ENCODE peak calls at places on chromosomes 16 and 17, in four cellular contexts. X is GM10248, R is choroid plexus epithelial cell, I is epithelial cell of esophagus. J is an unnamed sample.
A peak's percentile ranks its signal among the peaks of the same experiment; 100 is the strongest.

GRCh38 chr16:9845661-9846361 is 336.4 kb downstream of the GRIN2A start:
- DNase-seq in X (no peak), R (peak; percentile 22), I (peak; percentile 21), J (no peak)

GRCh38 chr17:31678431-31678830 is 180.6 kb downstream of the COPRS start:
- DNase-seq in X (no peak), I (peak; percentile 46), R (no peak), J (no peak)

GRCh38 chr17:38871992-38872605 is 2.2 kb downstream of the LASP1 start:
- DNase-seq in I (no peak), R (no peak), X (no peak), J (peak; percentile 43)

GRCh38 chr17:50944054-50944901 is 78.1 kb upstream of the TOB1 start:
- DNase-seq in R (peak; percentile 60), X (peak; percentile 71), I (no peak), J (peak; percentile 41)

GRCh38 chr16:22898131-22898530 is 84.2 kb downstream of the HS3ST2 start:
- DNase-seq in I (no peak), R (no peak), X (no peak), J (no peak)

GRCh38 chr17:880074-880870 is 98.1 kb downstream of the MRM3 start:
- DNase-seq in R (peak; percentile 22), X (no peak), I (peak; percentile 70), J (no peak)

GRCh38 chr17:1561420-1562177 is 993 bp downstream of the PITPNA start:
- DNase-seq in R (peak; percentile 28), I (peak; percentile 26), X (peak; percentile 62), J (peak; percentile 51)

GRCh38 chr17:45225051-45225700 is 3.5 kb downstream of the FMNL1 start:
- DNase-seq in I (peak; percentile 37), R (no peak), X (no peak), J (peak; percentile 27)

GRCh38 chr16:2008009-2008526 is 1.6 kb downstream of the ZNF598 start:
- DNase-seq in X (no peak), R (peak; percentile 35), I (peak; percentile 96), J (peak; percentile 53)

GRCh38 chr17:5581655-5582054 is 2.7 kb downstream of the NLRP1 start:
- DNase-seq in I (no peak), R (no peak), X (no peak), J (no peak)

GRCh38 chr16:71927383-71927782 is 32.1 kb downstream of the IST1 start:
- DNase-seq in R (peak; percentile 92), I (peak; percentile 76), X (no peak), J (no peak)

GRCh38 chr16:78448658-78449327 is 349.3 kb downstream of the WWOX start:
- DNase-seq in I (no peak), X (no peak), R (no peak), J (no peak)

GRCh38 chr17:53749178-53749577 is 73.5 kb upstream of the KIF2B start:
- DNase-seq in I (peak; percentile 61), X (no peak), R (no peak), J (no peak)

GRCh38 chr17:57574040-57574513 is 171.0 kb downstream of the CCDC182 start:
- DNase-seq in X (no peak), I (no peak), R (peak; percentile 45), J (no peak)

GRCh38 chr17:37791434-37791833 is 46.6 kb upstream of the HNF1B start:
- DNase-seq in I (peak; percentile 30), X (peak; percentile 73), R (peak; percentile 41), J (peak; percentile 62)

GRCh38 chr16:75572859-75573542 is 6.8 kb downstream of the GABARAPL2 start:
- DNase-seq in R (peak; percentile 45), X (no peak), I (no peak), J (no peak)

GRCh38 chr16:89257281-89257731 is 39.8 kb downstream of the ZNF778 start:
- DNase-seq in R (peak; percentile 21), X (peak; percentile 20), I (no peak), J (no peak)

GRCh38 chr16:53523126-53523804 is 20.3 kb upstream of the AKTIP start:
- DNase-seq in I (no peak), X (no peak), R (no peak), J (no peak)

GRCh38 chr16:77789085-77789611 is 784 bp downstream of the VAT1L start:
- DNase-seq in X (no peak), R (no peak), I (peak; percentile 29), J (no peak)

GRCh38 chr17:74176546-74177001 is 26.9 kb upstream of the RPL38 start:
- DNase-seq in X (peak; percentile 64), R (peak; percentile 79), I (peak; percentile 60), J (peak; percentile 63)

GRCh38 chr16:24523569-24523968 is 15.8 kb upstream of the RBBP6 start:
- DNase-seq in R (no peak), I (peak; percentile 70), X (no peak), J (no peak)

GRCh38 chr17:63844293-63844672 is 1.8 kb upstream of the SMARCD2 start:
- DNase-seq in R (no peak), X (no peak), I (no peak), J (no peak)

GRCh38 chr16:88503771-88504488 is 50.9 kb downstream of the ZFPM1 start:
- DNase-seq in X (no peak), R (no peak), I (no peak), J (no peak)

GRCh38 chr17:37848690-37849616 is 75.3 kb upstream of the TBC1D3K start:
- DNase-seq in R (peak; percentile 79), X (peak; percentile 72), I (peak; percentile 91), J (no peak)

GRCh38 chr17:14790518-14790917 is 474.6 kb downstream of the PMP22 start:
- DNase-seq in X (no peak), I (no peak), R (peak; percentile 80), J (peak; percentile 86)

GRCh38 chr17:62085511-62086408 is 20.7 kb upstream of the MED13 start:
- DNase-seq in X (no peak), I (no peak), R (no peak), J (no peak)

GRCh38 chr17:11487469-11487868 is 110.8 kb upstream of the DNAH9 start:
- DNase-seq in X (no peak), R (no peak), I (no peak), J (no peak)

GRCh38 chr16:67800252-67801046 is 5.9 kb downstream of the RANBP10 start:
- DNase-seq in X (peak; percentile 2), I (no peak), R (no peak), J (no peak)

GRCh38 chr16:67801889-67802288 is 4.5 kb downstream of the RANBP10 start:
- DNase-seq in X (no peak), I (no peak), R (no peak), J (peak; percentile 81)

GRCh38 chr16:67796099-67796718 is 10.2 kb downstream of the RANBP10 start:
- DNase-seq in I (peak; percentile 44), X (no peak), R (no peak), J (no peak)
- TF ChIP-seq CTCF in I (no peak), X (no peak), R (no peak), J (no peak)

DNA sequence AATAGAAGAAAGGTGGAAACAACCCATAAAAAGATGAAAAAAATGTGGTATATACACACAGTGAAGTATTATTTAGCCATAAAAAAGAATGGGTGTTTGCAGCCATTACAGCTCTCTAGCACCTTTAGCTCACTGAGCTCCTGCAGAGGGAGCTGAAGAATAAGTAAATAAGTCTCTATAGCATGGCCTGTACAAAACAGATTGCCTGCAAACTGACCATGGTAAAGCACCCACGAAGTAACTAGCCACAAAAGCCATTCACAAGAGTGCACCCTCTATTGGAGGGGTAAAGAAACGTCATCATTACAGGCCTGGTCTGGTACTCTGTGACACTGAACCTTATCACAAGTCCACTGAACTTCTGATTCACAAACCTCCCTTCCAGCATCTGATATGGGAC is 76.3 kb downstream of the USP32 start:
- DNase-seq in X (no peak), I (no peak), R (peak; percentile 25), J (no peak)
- TF ChIP-seq CTCF in X (no peak), I (no peak), R (peak; percentile 32), J (peak; percentile 57)

DNA sequence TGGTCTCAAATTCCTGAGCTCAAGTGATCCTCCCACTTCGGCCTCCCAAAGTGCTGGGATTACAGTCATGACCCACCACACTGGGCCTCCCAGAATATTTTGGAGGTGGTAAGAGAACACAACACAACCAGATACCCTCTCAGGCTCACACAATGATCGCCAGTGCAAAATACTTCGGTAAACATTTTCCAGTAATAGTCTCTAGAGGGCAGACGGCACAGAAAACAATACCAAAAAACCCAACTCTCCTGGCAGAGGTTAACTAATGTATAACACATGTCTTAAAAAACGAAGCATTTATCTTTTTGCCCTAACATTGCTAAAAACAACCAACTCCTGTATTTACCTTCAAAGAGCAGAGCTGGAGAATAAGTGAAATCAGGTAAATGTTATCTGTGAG is 10.5 kb downstream of the NUFIP2 start:
- DNase-seq in R (no peak), I (no peak), X (no peak), J (peak; percentile 9)
- TF ChIP-seq CTCF in R (peak; percentile 38), I (peak; percentile 5), X (no peak), J (peak; percentile 66)

DNA sequence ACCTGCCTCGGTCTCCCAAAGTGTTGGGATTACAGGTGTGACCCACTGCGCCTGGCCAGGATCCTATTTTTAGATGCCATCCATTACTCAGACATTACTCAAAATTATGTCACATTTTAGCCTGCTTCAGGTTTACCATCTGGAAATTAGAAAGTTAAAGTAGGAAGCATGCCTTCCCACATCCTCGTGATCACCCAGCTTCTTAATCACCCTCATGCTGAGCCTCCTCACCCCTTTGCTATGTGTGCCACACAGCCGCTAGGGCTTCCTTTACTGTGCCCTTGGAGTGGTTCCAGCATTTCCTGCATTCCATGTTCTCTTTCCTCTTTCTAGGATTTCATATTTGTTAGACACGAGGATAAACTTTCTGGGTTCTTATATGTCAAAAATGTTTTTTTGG is 9.3 kb downstream of the ADORA2B start:
- DNase-seq in X (no peak), R (peak; percentile 73), I (peak; percentile 97), J (no peak)
- TF ChIP-seq CTCF in X (no peak), R (peak; percentile 14), I (peak; percentile 25), J (no peak)

DNA sequence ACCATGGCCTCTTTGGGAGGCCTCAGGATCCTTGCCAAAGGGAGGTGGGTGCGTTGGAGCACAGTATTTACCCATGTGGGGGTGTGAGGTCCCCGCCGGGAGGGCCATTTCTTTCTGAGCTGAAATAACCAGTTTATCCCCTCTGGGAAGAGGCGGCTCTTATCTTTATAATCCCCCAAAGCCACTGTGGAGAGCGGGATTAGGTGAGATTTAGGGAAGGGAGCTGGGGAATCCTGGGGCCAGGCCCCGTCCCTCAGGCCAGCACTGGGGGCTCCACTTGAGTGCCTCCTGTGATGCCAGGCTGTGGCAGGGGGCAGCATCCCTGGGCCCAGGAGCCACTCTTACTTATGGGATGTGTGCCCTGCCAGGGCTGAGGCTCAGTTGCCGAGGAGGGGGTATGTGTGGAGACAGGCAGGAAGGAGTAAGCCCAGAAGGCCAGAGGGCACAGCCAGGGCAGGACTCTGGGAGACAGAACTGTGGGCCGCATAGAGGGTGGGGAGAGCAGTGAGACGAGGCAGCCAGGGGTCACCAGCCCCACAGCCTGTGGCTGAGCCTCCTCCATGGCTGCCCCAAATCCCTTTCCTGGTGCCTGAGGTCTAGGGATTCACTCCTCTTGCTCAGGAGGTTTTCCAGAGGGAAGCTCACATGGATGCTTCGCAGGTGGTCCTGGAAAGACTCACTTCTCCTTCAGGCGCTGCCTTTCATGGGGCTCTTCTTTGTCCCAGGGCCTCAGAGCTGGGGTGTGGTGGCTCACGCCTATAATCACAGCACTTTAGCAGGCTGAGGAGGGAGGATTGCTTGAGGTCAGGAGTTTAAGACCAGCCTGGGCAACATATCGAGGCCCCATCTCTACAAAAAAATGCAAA is 25.0 kb downstream of the TMEM94 start:
- DNase-seq in X (no peak), I (no peak), R (no peak), J (no peak)
- TF ChIP-seq CTCF in X (no peak), I (no peak), R (no peak), J (no peak)

J was measured in OCI-LY7.